ENCODE peak calls at places on chromosome 18, in six cellular contexts. O is glutamatergic neuron; I is non-pigmented ciliary epithelial cell; B is left ventricle myocardium inferior; S is activated effector memory CD4-positive, alpha-beta T cell treated with anti-CD3 and anti-CD28 coated beads, Interleukin-2, amount 50 U/mL, for 16 hours; D is NCI-H2107. M is an unnamed sample.

GRCh38 chr18:1618364-1618763 is 713.7 kb downstream of the ADCYAP1 start:
- DNase-seq in O (no peak), I (no peak), B (no peak), S (no peak), D (no peak), M (no peak)

GRCh38 chr18:6022089-6022444 is 126.7 kb upstream of the TMEM200C start:
- DNase-seq in O (no peak), I (no peak), B (no peak), S (no peak), D (no peak), M (no peak)

GRCh38 chr18:31057917-31058316 is 15.4 kb upstream of the DSC3 start:
- DNase-seq in O (no peak), I (no peak), B (no peak), S (no peak), D (no peak), M (no peak)

GRCh38 chr18:45839415-45840395 is 14.2 kb downstream of the SIGLEC15 start:
- DNase-seq in O (no peak), I (peak; percentile 65), B (no peak), S (no peak), D (peak; percentile 45), M (no peak)

GRCh38 chr18:9673296-9674251 is 34.5 kb upstream of the RAB31 start:
- DNase-seq in O (no peak), I (no peak), B (no peak), S (no peak), D (no peak), M (peak; percentile 7)

GRCh38 chr18:2903006-2903405 is 56.2 kb downstream of the EMILIN2 start:
- DNase-seq in O (no peak), I (no peak), B (peak; percentile 74), S (no peak), D (no peak), M (no peak)

GRCh38 chr18:48589797-48590519 is 51.1 kb downstream of the CTIF start:
- DNase-seq in O (no peak), I (no peak), B (peak; percentile 77), S (no peak), D (no peak), M (no peak)

GRCh38 chr18:55179460-55180195 is 220.4 kb upstream of the CCDC68 start:
- DNase-seq in O (no peak), I (peak; percentile 10), B (no peak), S (no peak), D (no peak), M (no peak)

GRCh38 chr18:76795981-76796380 is 26.4 kb upstream of the ZNF236 start:
- DNase-seq in O (no peak), I (no peak), B (no peak), S (no peak), D (no peak), M (no peak)

GRCh38 chr18:9869713-9870430 is 15.9 kb upstream of the TXNDC2 start:
- DNase-seq in O (no peak), I (no peak), B (no peak), S (no peak), D (no peak), M (no peak)

GRCh38 chr18:42275949-42276730 is 321.1 kb downstream of the PIK3C3 start:
- DNase-seq in O (no peak), I (no peak), B (no peak), S (no peak), D (no peak), M (no peak)

GRCh38 chr18:67386028-67386427 is 130.5 kb downstream of the DSEL start:
- DNase-seq in O (no peak), I (no peak), B (no peak), S (no peak), D (no peak), M (no peak)

GRCh38 chr18:62991389-62991788 is 276.0 kb downstream of the PHLPP1 start:
- DNase-seq in O (no peak), I (no peak), B (no peak), S (no peak), D (no peak), M (no peak)

GRCh38 chr18:48477353-48477752 is 61.5 kb upstream of the CTIF start:
- DNase-seq in O (no peak), I (no peak), B (no peak), S (no peak), D (no peak), M (no peak)

GRCh38 chr18:58051765-58052460 is 7.9 kb downstream of the NEDD4L start:
- DNase-seq in O (no peak), I (no peak), B (no peak), S (no peak), D (no peak), M (no peak)

GRCh38 chr18:61954347-61954746 is 61.5 kb upstream of the RNF152 start:
- DNase-seq in O (no peak), I (no peak), B (no peak), S (no peak), D (no peak), M (no peak)

GRCh38 chr18:69097349-69097748 is 299.5 kb downstream of the CCDC102B start:
- DNase-seq in O (no peak), I (no peak), B (no peak), S (no peak), D (no peak), M (no peak)

GRCh38 chr18:9446839-9447238 is 28.5 kb upstream of the RALBP1 start:
- DNase-seq in O (no peak), I (no peak), B (no peak), S (no peak), D (no peak), M (no peak)

GRCh38 chr18:26425148-26425531 is 123.2 kb downstream of the KCTD1 start:
- DNase-seq in O (no peak), I (no peak), B (no peak), S (no peak), D (no peak), M (no peak)

GRCh38 chr18:28855524-28855923 is 678.6 kb upstream of the CDH2 start:
- DNase-seq in O (no peak), I (no peak), B (no peak), S (no peak), D (no peak), M (no peak)

GRCh38 chr18:75546964-75547363 is 119.5 kb upstream of the SMIM21 start:
- DNase-seq in O (no peak), I (no peak), B (no peak), S (no peak), D (no peak), M (no peak)

GRCh38 chr18:63342206-63342605 is 22.6 kb upstream of the BCL2 start:
- DNase-seq in O (peak; percentile 67), I (no peak), B (no peak), S (no peak), D (peak; percentile 12), M (peak; percentile 22)

GRCh38 chr18:5895886-5896740 is 791 bp upstream of the TMEM200C start:
- DNase-seq in O (peak; percentile 74), I (no peak), B (peak; percentile 18), S (no peak), D (no peak), M (peak; percentile 5)

GRCh38 chr18:30094556-30094955 is 948.0 kb downstream of the DSC3 start:
- DNase-seq in O (no peak), I (peak; percentile 4), B (no peak), S (no peak), D (no peak), M (no peak)

GRCh38 chr18:77165489-77166415 is 33.2 kb upstream of the MBP start:
- DNase-seq in O (peak; percentile 79), I (no peak), B (peak; percentile 77), S (no peak), D (no peak), M (no peak)

M was measured in activated naive CD8-positive, alpha-beta T cell treated with anti-CD3 and anti-CD28 coated beads, Interleukin-2, amount 50 U/mL, for 24 hours.